ENCODE peak calls at places on chromosomes 6 and 20, in five cellular contexts. One of them, this sample, is unnamed.
A peak's percentile ranks its signal among the peaks of the same experiment; 100 is the strongest.

GRCh38 chr20:409697-410559 is 1.8 kb downstream of the RBCK1 start:
- DNase-seq in A549: no peak
- DNase-seq in K562: no peak
- DNase-seq in uterus: no peak
- DNase-seq in H1: no peak
- DNase-seq in this sample: no peak

GRCh38 chr20:2840967-2841531 is 504 bp downstream of the VPS16 start:
- DNase-seq in A549: peak; percentile 59
- DNase-seq in H1: no peak
- DNase-seq in uterus: peak; percentile 49
- DNase-seq in K562: peak; percentile 64
- DNase-seq in this sample: peak; percentile 80

GRCh38 chr6:15464211-15464725 is 198.6 kb downstream of the DTNBP1 start:
- DNase-seq in uterus: no peak
- DNase-seq in K562: peak; percentile 82
- DNase-seq in A549: peak; percentile 36
- DNase-seq in H1: peak; percentile 25
- DNase-seq in this sample: peak; percentile 22

GRCh38 chr6:163605388-163606097 is 191.0 kb downstream of the QKI start:
- DNase-seq in H1: no peak
- DNase-seq in uterus: no peak
- DNase-seq in K562: no peak
- DNase-seq in A549: no peak
- DNase-seq in this sample: no peak

GRCh38 chr20:49889943-49890650 is 25.2 kb downstream of the SPATA2 start:
- DNase-seq in uterus: no peak
- DNase-seq in A549: no peak
- DNase-seq in H1: no peak
- DNase-seq in K562: no peak
- DNase-seq in this sample: no peak

GRCh38 chr6:135146160-135146920 is 34.8 kb upstream of the MYB start:
- DNase-seq in H1: no peak
- DNase-seq in uterus: no peak
- DNase-seq in A549: no peak
- DNase-seq in K562: no peak
- DNase-seq in this sample: no peak

GRCh38 chr6:105372142-105372861 is 30.6 kb downstream of the PREP start:
- DNase-seq in K562: no peak
- DNase-seq in H1: no peak
- DNase-seq in A549: no peak
- DNase-seq in uterus: no peak
- DNase-seq in this sample: no peak

GRCh38 chr20:45306431-45306982 is at the start of gene RBPJL:
- DNase-seq in uterus: no peak
- DNase-seq in K562: peak; percentile 81
- DNase-seq in A549: no peak
- DNase-seq in H1: no peak
- DNase-seq in this sample: peak; percentile 14

GRCh38 chr6:3542032-3542640 is 85.3 kb upstream of the SLC22A23 start:
- DNase-seq in K562: no peak
- DNase-seq in H1: no peak
- DNase-seq in uterus: no peak
- DNase-seq in A549: no peak
- DNase-seq in this sample: no peak

GRCh38 chr6:156416392-156416791 is 360.8 kb upstream of the ARID1B start:
- DNase-seq in uterus: no peak
- DNase-seq in K562: no peak
- DNase-seq in A549: no peak
- DNase-seq in H1: no peak
- DNase-seq in this sample: no peak

GRCh38 chr6:70312165-70312564 is 9.3 kb upstream of the COL9A1 start:
- DNase-seq in uterus: no peak
- DNase-seq in A549: no peak
- DNase-seq in K562: no peak
- DNase-seq in H1: no peak
- DNase-seq in this sample: peak; percentile 73

GRCh38 chr6:131823276-131823902 is 15.6 kb downstream of the ENPP1 start:
- DNase-seq in K562: no peak
- DNase-seq in H1: no peak
- DNase-seq in uterus: no peak
- DNase-seq in A549: no peak
- DNase-seq in this sample: no peak

GRCh38 chr20:64001607-64002011 is 20.7 kb downstream of the PRPF6 start:
- DNase-seq in uterus: no peak
- DNase-seq in A549: no peak
- DNase-seq in K562: no peak
- DNase-seq in H1: no peak
- DNase-seq in this sample: no peak

GRCh38 chr20:19888269-19888669 is 128.9 kb upstream of the NAA20 start:
- DNase-seq in uterus: peak; percentile 21
- DNase-seq in H1: no peak
- DNase-seq in K562: no peak
- DNase-seq in A549: no peak
- DNase-seq in this sample: no peak

GRCh38 chr6:87661016-87661415 is 41.0 kb downstream of the AKIRIN2 start:
- DNase-seq in K562: no peak
- DNase-seq in A549: no peak
- DNase-seq in H1: no peak
- DNase-seq in uterus: no peak
- DNase-seq in this sample: peak; percentile 59
- H3K27ac ChIP-seq in K562: no peak overlapping the region
- H3K27ac ChIP-seq in A549: no peak overlapping the region
- H3K27ac ChIP-seq in H1: no peak overlapping the region
- H3K27ac ChIP-seq in uterus: no peak overlapping the region
- H3K27ac ChIP-seq in this sample: no peak overlapping the region

DNA sequence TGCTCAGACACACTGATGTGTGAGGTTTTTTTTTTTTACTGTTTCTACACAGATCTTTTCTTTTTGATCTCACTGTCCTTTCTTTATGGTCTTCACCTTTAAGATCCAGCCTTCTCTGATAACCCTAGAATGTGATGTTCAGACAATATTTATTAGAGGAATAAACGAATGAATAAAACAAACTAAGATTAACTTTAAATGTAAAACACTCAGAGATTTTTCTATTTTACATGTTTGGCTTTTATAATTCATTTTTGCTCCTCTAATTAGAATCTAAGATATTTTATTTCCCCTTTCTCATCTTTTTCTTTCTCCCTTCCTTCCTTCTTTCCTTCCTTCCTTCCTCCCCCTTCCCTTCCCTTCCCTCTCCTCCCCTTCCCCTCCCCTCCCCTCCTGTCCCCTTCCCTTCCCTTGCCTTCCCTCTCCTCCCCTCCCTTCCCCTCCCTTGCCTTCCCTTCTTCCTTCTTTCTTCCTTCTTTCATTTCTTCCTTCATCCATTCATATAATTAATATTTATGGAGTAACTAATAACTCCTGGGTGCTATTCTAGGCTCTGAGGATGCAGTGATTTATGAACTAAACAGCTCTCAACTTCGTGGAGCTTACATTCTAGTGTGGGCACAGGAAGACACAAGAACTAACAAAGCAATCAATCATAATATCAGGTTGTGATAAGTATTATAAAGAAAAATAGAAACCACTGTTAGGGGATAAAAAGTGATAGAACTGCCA is 133.5 kb upstream of the TSHZ2 start:
- DNase-seq in A549: no peak
- DNase-seq in uterus: no peak
- DNase-seq in H1: no peak
- DNase-seq in K562: no peak
- DNase-seq in this sample: no peak
- H3K4me3 ChIP-seq in A549: no peak overlapping the region
- H3K4me3 ChIP-seq in uterus: no peak overlapping the region
- H3K4me3 ChIP-seq in H1: no peak overlapping the region
- H3K4me3 ChIP-seq in K562: no peak overlapping the region
- H3K4me3 ChIP-seq in this sample: no peak overlapping the region

GRCh38 chr20:53871541-53871940 is 198.9 kb downstream of the BCAS1 start:
- DNase-seq in K562: no peak
- DNase-seq in A549: no peak
- DNase-seq in uterus: no peak
- DNase-seq in H1: no peak
- DNase-seq in this sample: no peak

GRCh38 chr20:53873249-53873642 is 197.1 kb downstream of the BCAS1 start:
- DNase-seq in A549: no peak
- DNase-seq in uterus: no peak
- DNase-seq in K562: no peak
- DNase-seq in H1: no peak
- DNase-seq in this sample: no peak

GRCh38 chr20:53874104-53874503 is 196.3 kb downstream of the BCAS1 start:
- DNase-seq in K562: no peak
- DNase-seq in uterus: no peak
- DNase-seq in H1: no peak
- DNase-seq in A549: no peak
- DNase-seq in this sample: no peak

GRCh38 chr20:53872081-53872541 is 198.3 kb downstream of the BCAS1 start:
- DNase-seq in K562: no peak
- DNase-seq in A549: no peak
- DNase-seq in uterus: no peak
- DNase-seq in H1: no peak
- DNase-seq in this sample: no peak

DNA sequence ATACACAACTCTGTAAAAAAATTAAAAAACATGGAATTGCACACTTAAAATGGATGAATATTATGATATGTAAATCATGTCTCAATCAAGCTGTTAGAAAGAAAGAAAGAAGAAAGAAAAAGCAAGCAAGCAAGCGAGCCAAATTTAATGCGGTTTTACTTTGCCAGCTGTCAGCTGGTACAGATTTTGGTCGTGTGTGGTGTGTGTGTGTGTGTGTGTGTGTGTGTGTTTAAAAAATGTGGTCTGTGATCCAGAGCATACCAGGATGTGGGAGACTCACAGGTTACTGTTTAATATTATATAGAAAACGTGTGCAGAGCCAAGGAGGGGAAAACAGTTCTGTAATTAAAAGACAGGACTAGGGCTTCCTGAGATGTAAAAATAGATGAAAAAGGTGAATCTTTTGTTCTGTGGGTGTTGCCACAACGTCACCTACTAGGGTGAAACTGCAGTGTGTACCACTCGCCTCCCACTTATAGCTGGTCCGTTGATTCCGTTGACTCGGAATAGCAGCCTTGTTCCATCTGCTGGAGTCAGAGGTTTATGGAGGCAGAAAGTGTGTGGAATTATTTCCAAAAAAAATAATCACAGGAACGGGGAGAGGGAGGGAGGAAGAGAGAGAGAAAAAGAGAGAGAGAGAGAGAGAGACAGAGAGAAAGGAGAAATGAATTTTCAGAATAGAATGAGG is 197.7 kb downstream of the BCAS1 start:
- DNase-seq in uterus: no peak
- DNase-seq in A549: no peak
- DNase-seq in K562: no peak
- DNase-seq in H1: no peak
- DNase-seq in this sample: peak; percentile 34
- H3K4me1 ChIP-seq in uterus: no peaks in the 10 kb centered on the region
- H3K4me1 ChIP-seq in A549: peaks cover 45% of the 10 kb centered on the region
- H3K4me1 ChIP-seq in K562: peaks cover 2% of the 10 kb centered on the region
- H3K4me1 ChIP-seq in H1: peaks cover 3% of the 10 kb centered on the region
- H3K4me1 ChIP-seq in this sample: peaks cover 3% of the 10 kb centered on the region

GRCh38 chr6:22027226-22027725 is 269.6 kb downstream of the PRL start:
- DNase-seq in uterus: no peak
- DNase-seq in K562: no peak
- DNase-seq in H1: no peak
- DNase-seq in A549: no peak
- DNase-seq in this sample: no peak

GRCh38 chr6:22024973-22025467 is 271.8 kb downstream of the PRL start:
- DNase-seq in A549: no peak
- DNase-seq in uterus: no peak
- DNase-seq in H1: no peak
- DNase-seq in K562: no peak
- DNase-seq in this sample: no peak

GRCh38 chr6:22025468-22026159 is 271.2 kb downstream of the PRL start:
- DNase-seq in A549: peak; percentile 73
- DNase-seq in H1: peak; percentile 78
- DNase-seq in K562: peak; percentile 78
- DNase-seq in uterus: peak; percentile 60
- DNase-seq in this sample: peak; percentile 21

GRCh38 chr6:22026160-22026678 is 270.6 kb downstream of the PRL start:
- DNase-seq in H1: no peak
- DNase-seq in A549: no peak
- DNase-seq in K562: no peak
- DNase-seq in uterus: no peak
- DNase-seq in this sample: no peak

GRCh38 chr6:22024004-22024403 is 272.8 kb downstream of the PRL start:
- DNase-seq in K562: peak; percentile 72
- DNase-seq in H1: no peak
- DNase-seq in A549: no peak
- DNase-seq in uterus: no peak
- DNase-seq in this sample: no peak
- H3K27ac ChIP-seq in K562: peak overlapping the region; percentile 96
- H3K27ac ChIP-seq in H1: no peak overlapping the region
- H3K27ac ChIP-seq in A549: peak overlapping the region; percentile 35
- H3K27ac ChIP-seq in uterus: no peak overlapping the region
- H3K27ac ChIP-seq in this sample: peak overlapping the region; percentile 25

GRCh38 chr20:51498765-51499540 is 43.6 kb downstream of the NFATC2 start:
- DNase-seq in H1: no peak
- DNase-seq in A549: no peak
- DNase-seq in uterus: no peak
- DNase-seq in K562: no peak
- DNase-seq in this sample: no peak

GRCh38 chr20:51496964-51497363 is 45.6 kb downstream of the NFATC2 start:
- DNase-seq in K562: no peak
- DNase-seq in A549: no peak
- DNase-seq in uterus: no peak
- DNase-seq in H1: no peak
- DNase-seq in this sample: no peak

GRCh38 chr20:51500311-51500710 is 42.2 kb downstream of the NFATC2 start:
- DNase-seq in H1: no peak
- DNase-seq in K562: peak; percentile 60
- DNase-seq in uterus: no peak
- DNase-seq in A549: no peak
- DNase-seq in this sample: no peak

GRCh38 chr20:51495921-51496545 is 46.5 kb downstream of the NFATC2 start:
- DNase-seq in A549: no peak
- DNase-seq in uterus: no peak
- DNase-seq in H1: no peak
- DNase-seq in K562: no peak
- DNase-seq in this sample: no peak

GRCh38 chr20:51497542-51498467 is 44.7 kb downstream of the NFATC2 start:
- DNase-seq in uterus: peak; percentile 38
- DNase-seq in K562: no peak
- DNase-seq in A549: no peak
- DNase-seq in H1: no peak
- DNase-seq in this sample: peak; percentile 52
- H3K4me3 ChIP-seq in uterus: no peak overlapping the region
- H3K4me3 ChIP-seq in K562: no peak overlapping the region
- H3K4me3 ChIP-seq in A549: no peak overlapping the region
- H3K4me3 ChIP-seq in H1: no peak overlapping the region
- H3K4me3 ChIP-seq in this sample: no peak overlapping the region